ENCODE peak calls at places on chromosomes 3 and 15, in five cellular contexts. U is psoas muscle; P is stimulated activated CD4-positive, alpha-beta T cell treated with anti-CD3 and anti-CD28 coated beads, TNF-alpha, amount 100 ng/mL, for 1 hour; Z is NCI-H345; K is mesendoderm. N is an unnamed sample.

GRCh38 chr3:184491011-184491576 is 70.5 kb upstream of the EPHB3 start:
- DNase-seq in P (no peak), U (no peak), Z (peak), K (no peak), N (no peak)

GRCh38 chr3:53180305-53181023 is 19.5 kb downstream of the PRKCD start:
- DNase-seq in U (no peak), Z (no peak), K (no peak), P (no peak), N (no peak)

GRCh38 chr3:129015388-129016105 is 14.4 kb downstream of the EFCC1 start:
- DNase-seq in U (no peak), K (peak), P (no peak), Z (no peak), N (no peak)

GRCh38 chr15:39171944-39172368 is 408.9 kb upstream of the THBS1 start:
- DNase-seq in U (peak), Z (peak), P (no peak), K (peak), N (peak)

GRCh38 chr3:55702822-55703221 is 215.7 kb upstream of the WNT5A start:
- DNase-seq in K (no peak), P (no peak), U (no peak), Z (no peak), N (no peak)

GRCh38 chr3:126960604-126960995 is 22.3 kb upstream of the PLXNA1 start:
- DNase-seq in Z (no peak), P (no peak), K (no peak), U (peak), N (no peak)

GRCh38 chr3:70550723-70551319 is 238.4 kb upstream of the MDFIC2 start:
- DNase-seq in U (peak), P (peak), Z (peak), K (peak), N (peak)

GRCh38 chr15:42154576-42155355 is 1.7 kb downstream of the PLA2G4F start:
- DNase-seq in P (no peak), K (no peak), Z (no peak), U (no peak), N (no peak)

GRCh38 chr15:60362318-60363023 is 35.3 kb downstream of the ANXA2 start:
- DNase-seq in K (no peak), Z (no peak), P (no peak), U (no peak), N (no peak)

GRCh38 chr3:171056528-171056927 is 30.0 kb upstream of the SLC2A2 start:
- DNase-seq in Z (no peak), P (no peak), U (no peak), K (no peak), N (no peak)

GRCh38 chr3:108322352-108322751 is 26.0 kb downstream of the HHLA2 start:
- DNase-seq in P (no peak), Z (no peak), K (no peak), U (no peak), N (no peak)

GRCh38 chr15:29122506-29122905 is 147.1 kb downstream of the NSMCE3 start:
- DNase-seq in K (no peak), P (no peak), Z (no peak), U (peak), N (no peak)

GRCh38 chr3:127458698-127459097 is 131.8 kb downstream of the TPRA1 start:
- DNase-seq in K (peak), P (no peak), U (peak), Z (peak), N (no peak)

GRCh38 chr15:78242128-78242527 is 7.8 kb upstream of the ACSBG1 start:
- DNase-seq in P (no peak), U (no peak), K (peak), Z (no peak), N (no peak)

GRCh38 chr3:82474711-82475110 is 713.3 kb upstream of the GBE1 start:
- DNase-seq in P (no peak), Z (no peak), U (no peak), K (no peak), N (no peak)

GRCh38 chr3:1348547-1348946 is 255.7 kb downstream of the CNTN6 start:
- DNase-seq in Z (no peak), K (peak), P (no peak), U (no peak), N (no peak)

N was measured in NCI-H2029 treated with DMSO at 0.1 percent for 48 hours.